ENCODE peak calls at places on chromosome 11, in eight cellular contexts. One of them, this sample, is unnamed. For H3K4me1 and H3K27me3, the result is how much of the 10 kb centered on the place peaks cover.

GRCh38 chr11:5597953-5598352 is 1.5 kb downstream of the TRIM6 start:
- DNase-seq in MM.1S: no peak
- DNase-seq in IMR-90: no peak
- DNase-seq in SJSA1: no peak
- DNase-seq in Panc1: no peak
- DNase-seq in aorta: no peak
- DNase-seq in left ventricle myocardium inferior: no peak
- DNase-seq in uterus: no peak
- DNase-seq in this sample: no peak

GRCh38 chr11:91591021-91591420 is 633.6 kb upstream of the FAT3 start:
- DNase-seq in aorta: no peak
- DNase-seq in IMR-90: no peak
- DNase-seq in left ventricle myocardium inferior: no peak
- DNase-seq in uterus: no peak
- DNase-seq in MM.1S: no peak
- DNase-seq in Panc1: no peak
- DNase-seq in SJSA1: no peak
- DNase-seq in this sample: no peak

GRCh38 chr11:102712140-102712539 is 6.6 kb upstream of the MMP27 start:
- DNase-seq in MM.1S: no peak
- DNase-seq in SJSA1: no peak
- DNase-seq in left ventricle myocardium inferior: no peak
- DNase-seq in uterus: no peak
- DNase-seq in IMR-90: no peak
- DNase-seq in Panc1: no peak
- DNase-seq in aorta: no peak
- DNase-seq in this sample: no peak

GRCh38 chr11:35622070-35622469 is 3.8 kb downstream of the FJX1 start:
- DNase-seq in MM.1S: no peak
- DNase-seq in Panc1: no peak
- DNase-seq in uterus: no peak
- DNase-seq in left ventricle myocardium inferior: no peak
- DNase-seq in aorta: no peak
- DNase-seq in SJSA1: peak
- DNase-seq in IMR-90: peak
- DNase-seq in this sample: peak

GRCh38 chr11:123145220-123145619 is 49.8 kb downstream of the CLMP start:
- DNase-seq in aorta: no peak
- DNase-seq in MM.1S: no peak
- DNase-seq in uterus: no peak
- DNase-seq in Panc1: peak
- DNase-seq in IMR-90: peak
- DNase-seq in SJSA1: peak
- DNase-seq in left ventricle myocardium inferior: no peak
- DNase-seq in this sample: peak

GRCh38 chr11:88174627-88175003 is 628 bp downstream of the RAB38 start:
- DNase-seq in SJSA1: no peak
- DNase-seq in IMR-90: peak
- DNase-seq in aorta: peak
- DNase-seq in left ventricle myocardium inferior: peak
- DNase-seq in Panc1: no peak
- DNase-seq in MM.1S: no peak
- DNase-seq in uterus: peak
- DNase-seq in this sample: peak

GRCh38 chr11:2301631-2302272 is at the start of the genes C11orf21 and TSPAN32:
- DNase-seq in MM.1S: no peak
- DNase-seq in IMR-90: peak
- DNase-seq in SJSA1: no peak
- DNase-seq in left ventricle myocardium inferior: peak
- DNase-seq in aorta: no peak
- DNase-seq in Panc1: no peak
- DNase-seq in uterus: no peak
- DNase-seq in this sample: no peak

GRCh38 chr11:104005234-104005855 is 31.1 kb upstream of the DDI1 start:
- DNase-seq in left ventricle myocardium inferior: no peak
- DNase-seq in SJSA1: no peak
- DNase-seq in MM.1S: no peak
- DNase-seq in uterus: no peak
- DNase-seq in Panc1: no peak
- DNase-seq in aorta: no peak
- DNase-seq in IMR-90: peak
- DNase-seq in this sample: no peak

GRCh38 chr11:28767574-28767973 is 659.4 kb downstream of the METTL15 start:
- DNase-seq in SJSA1: peak
- DNase-seq in Panc1: no peak
- DNase-seq in IMR-90: peak
- DNase-seq in left ventricle myocardium inferior: no peak
- DNase-seq in MM.1S: no peak
- DNase-seq in uterus: no peak
- DNase-seq in aorta: no peak
- DNase-seq in this sample: no peak

GRCh38 chr11:12289667-12290476 is 87.5 kb upstream of the PARVA start:
- DNase-seq in Panc1: no peak
- DNase-seq in left ventricle myocardium inferior: no peak
- DNase-seq in uterus: no peak
- DNase-seq in aorta: no peak
- DNase-seq in IMR-90: no peak
- DNase-seq in SJSA1: no peak
- DNase-seq in MM.1S: no peak
- DNase-seq in this sample: no peak

GRCh38 chr11:12288934-12289666 is 88.3 kb upstream of the PARVA start:
- DNase-seq in uterus: no peak
- DNase-seq in MM.1S: no peak
- DNase-seq in left ventricle myocardium inferior: no peak
- DNase-seq in Panc1: no peak
- DNase-seq in aorta: no peak
- DNase-seq in SJSA1: no peak
- DNase-seq in IMR-90: no peak
- DNase-seq in this sample: no peak

GRCh38 chr11:12287374-12288211 is 89.8 kb upstream of the PARVA start:
- DNase-seq in left ventricle myocardium inferior: no peak
- DNase-seq in uterus: peak
- DNase-seq in SJSA1: peak
- DNase-seq in Panc1: peak
- DNase-seq in IMR-90: peak
- DNase-seq in MM.1S: no peak
- DNase-seq in aorta: peak
- DNase-seq in this sample: peak

GRCh38 chr11:12287009-12287373 is 90.4 kb upstream of the PARVA start:
- DNase-seq in IMR-90: peak
- DNase-seq in aorta: peak
- DNase-seq in Panc1: peak
- DNase-seq in SJSA1: peak
- DNase-seq in MM.1S: no peak
- DNase-seq in uterus: peak
- DNase-seq in left ventricle myocardium inferior: no peak
- DNase-seq in this sample: peak

DNA sequence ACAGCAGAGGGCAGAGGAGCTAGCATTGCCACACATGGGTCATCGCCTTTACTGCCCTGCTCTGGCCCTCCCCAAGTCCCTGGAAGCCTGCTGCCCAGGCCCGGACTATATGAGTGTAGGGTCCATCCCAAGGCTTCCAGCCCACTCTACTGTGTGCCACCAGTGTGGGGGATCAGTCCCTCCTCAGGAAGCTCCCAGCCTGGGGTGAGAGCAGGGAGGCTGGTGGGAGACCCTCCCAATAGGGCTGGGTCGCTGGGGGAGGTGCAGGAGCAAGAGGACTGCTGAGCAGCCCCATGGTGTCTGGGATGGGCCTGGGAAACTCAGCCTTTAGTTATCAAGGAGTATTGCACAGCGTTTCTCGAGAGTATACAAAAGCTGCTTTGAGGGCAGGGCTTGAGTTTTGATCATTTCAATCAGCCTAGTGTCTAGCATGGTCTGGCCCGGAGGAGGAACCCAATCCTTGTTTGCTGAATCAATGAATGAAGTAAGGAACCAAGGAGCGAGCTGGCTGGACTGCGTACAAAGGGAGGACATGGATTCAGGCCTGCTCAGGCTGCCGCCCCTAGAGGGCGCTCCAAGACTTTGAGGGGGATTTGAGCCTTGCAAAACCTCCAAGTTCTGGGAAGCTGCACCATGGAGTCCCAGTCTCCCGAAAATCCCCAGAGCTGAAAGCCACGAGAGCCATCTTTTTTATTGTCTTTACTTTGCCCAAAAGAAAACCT is 89.0 kb upstream of the PARVA start:
- DNase-seq in MM.1S: peak
- DNase-seq in Panc1: peak
- DNase-seq in aorta: peak
- DNase-seq in uterus: peak
- DNase-seq in left ventricle myocardium inferior: peak
- DNase-seq in SJSA1: peak
- DNase-seq in IMR-90: peak
- DNase-seq in this sample: peak
- H3K4me1 ChIP-seq in MM.1S: under half
- H3K4me1 ChIP-seq in Panc1: under half
- H3K4me1 ChIP-seq in aorta: under half
- H3K4me1 ChIP-seq in uterus: under half
- H3K4me1 ChIP-seq in left ventricle myocardium inferior: under half
- H3K4me1 ChIP-seq in SJSA1: half or more
- H3K4me1 ChIP-seq in IMR-90: under half
- H3K4me1 ChIP-seq in this sample: under half

GRCh38 chr11:62919898-62920640 is 1.1 kb downstream of the CHRM1 start:
- DNase-seq in SJSA1: no peak
- DNase-seq in IMR-90: no peak
- DNase-seq in Panc1: no peak
- DNase-seq in left ventricle myocardium inferior: no peak
- DNase-seq in MM.1S: no peak
- DNase-seq in aorta: no peak
- DNase-seq in uterus: no peak
- DNase-seq in this sample: no peak
- H3K27me3 ChIP-seq in SJSA1: half or more
- H3K27me3 ChIP-seq in IMR-90: half or more
- H3K27me3 ChIP-seq in Panc1: under half
- H3K27me3 ChIP-seq in left ventricle myocardium inferior: half or more
- H3K27me3 ChIP-seq in MM.1S: half or more
- H3K27me3 ChIP-seq in aorta: under half
- H3K27me3 ChIP-seq in uterus: under half
- H3K27me3 ChIP-seq in this sample: half or more

GRCh38 chr11:95088946-95089619 is 563 bp upstream of the ENDOD1 start:
- DNase-seq in Panc1: no peak
- DNase-seq in MM.1S: peak
- DNase-seq in SJSA1: no peak
- DNase-seq in uterus: no peak
- DNase-seq in aorta: no peak
- DNase-seq in IMR-90: no peak
- DNase-seq in left ventricle myocardium inferior: no peak
- DNase-seq in this sample: no peak
- H3K4me1 ChIP-seq in Panc1: under half
- H3K4me1 ChIP-seq in MM.1S: under half
- H3K4me1 ChIP-seq in SJSA1: under half
- H3K4me1 ChIP-seq in uterus: under half
- H3K4me1 ChIP-seq in aorta: under half
- H3K4me1 ChIP-seq in IMR-90: under half
- H3K4me1 ChIP-seq in left ventricle myocardium inferior: half or more
- H3K4me1 ChIP-seq in this sample: under half

GRCh38 chr11:12865871-12866595 is 143.1 kb upstream of the RASSF10 start:
- DNase-seq in uterus: no peak
- DNase-seq in IMR-90: no peak
- DNase-seq in aorta: no peak
- DNase-seq in left ventricle myocardium inferior: no peak
- DNase-seq in MM.1S: no peak
- DNase-seq in Panc1: no peak
- DNase-seq in SJSA1: no peak
- DNase-seq in this sample: no peak
- H3K27me3 ChIP-seq in uterus: under half
- H3K27me3 ChIP-seq in IMR-90: under half
- H3K27me3 ChIP-seq in aorta: under half
- H3K27me3 ChIP-seq in left ventricle myocardium inferior: under half
- H3K27me3 ChIP-seq in MM.1S: under half
- H3K27me3 ChIP-seq in Panc1: under half
- H3K27me3 ChIP-seq in SJSA1: under half
- H3K27me3 ChIP-seq in this sample: under half

GRCh38 chr11:46242961-46243795 is 34.3 kb upstream of the CREB3L1 start:
- DNase-seq in IMR-90: peak
- DNase-seq in uterus: peak
- DNase-seq in MM.1S: peak
- DNase-seq in left ventricle myocardium inferior: peak
- DNase-seq in Panc1: peak
- DNase-seq in aorta: peak
- DNase-seq in SJSA1: peak
- DNase-seq in this sample: peak
- H3K4me1 ChIP-seq in IMR-90: under half
- H3K4me1 ChIP-seq in uterus: under half
- H3K4me1 ChIP-seq in MM.1S: under half
- H3K4me1 ChIP-seq in left ventricle myocardium inferior: under half
- H3K4me1 ChIP-seq in Panc1: under half
- H3K4me1 ChIP-seq in aorta: under half
- H3K4me1 ChIP-seq in SJSA1: half or more
- H3K4me1 ChIP-seq in this sample: under half